ENCODE peak calls at places on chromosomes 1 and 21, in eight cellular contexts. One of them, this sample, is unnamed.

GRCh38 chr1:45585496-45586075 is 1.7 kb downstream of the NASP start:
- DNase-seq in naive thymus-derived CD4-positive, alpha-beta T cell: no peak
- DNase-seq in hepatocyte: no peak
- DNase-seq in cardiac muscle cell: no peak
- DNase-seq in AG04450: no peak
- DNase-seq in small intestine: no peak
- DNase-seq in body of pancreas: no peak
- DNase-seq in right cardiac atrium: no peak
- DNase-seq in this sample: no peak

GRCh38 chr1:205187420-205187819 is 24.1 kb downstream of the DSTYK start:
- DNase-seq in small intestine: no peak
- DNase-seq in AG04450: no peak
- DNase-seq in naive thymus-derived CD4-positive, alpha-beta T cell: no peak
- DNase-seq in right cardiac atrium: no peak
- DNase-seq in hepatocyte: no peak
- DNase-seq in cardiac muscle cell: no peak
- DNase-seq in body of pancreas: no peak
- DNase-seq in this sample: no peak

GRCh38 chr1:47432071-47433036 is 5.5 kb upstream of the FOXD2 start:
- DNase-seq in body of pancreas: peak; percentile 84
- DNase-seq in AG04450: no peak
- DNase-seq in cardiac muscle cell: peak; percentile 94
- DNase-seq in small intestine: peak; percentile 56
- DNase-seq in right cardiac atrium: peak; percentile 86
- DNase-seq in hepatocyte: peak; percentile 93
- DNase-seq in naive thymus-derived CD4-positive, alpha-beta T cell: peak; percentile 68
- DNase-seq in this sample: no peak

GRCh38 chr1:3195480-3195815 is 126.4 kb downstream of the PRDM16 start:
- DNase-seq in naive thymus-derived CD4-positive, alpha-beta T cell: no peak
- DNase-seq in hepatocyte: no peak
- DNase-seq in body of pancreas: no peak
- DNase-seq in AG04450: no peak
- DNase-seq in right cardiac atrium: no peak
- DNase-seq in small intestine: no peak
- DNase-seq in cardiac muscle cell: no peak
- DNase-seq in this sample: no peak

GRCh38 chr1:224503161-224504118 is 68.8 kb upstream of the WDR26 start:
- DNase-seq in cardiac muscle cell: peak; percentile 73
- DNase-seq in small intestine: peak; percentile 88
- DNase-seq in right cardiac atrium: peak; percentile 98
- DNase-seq in naive thymus-derived CD4-positive, alpha-beta T cell: no peak
- DNase-seq in AG04450: peak; percentile 52
- DNase-seq in body of pancreas: peak; percentile 98
- DNase-seq in hepatocyte: peak; percentile 83
- DNase-seq in this sample: peak; percentile 97

GRCh38 chr1:225603538-225604354 is 49.2 kb downstream of the ENAH start:
- DNase-seq in naive thymus-derived CD4-positive, alpha-beta T cell: no peak
- DNase-seq in AG04450: no peak
- DNase-seq in cardiac muscle cell: no peak
- DNase-seq in right cardiac atrium: no peak
- DNase-seq in small intestine: no peak
- DNase-seq in hepatocyte: no peak
- DNase-seq in body of pancreas: no peak
- DNase-seq in this sample: peak; percentile 64

GRCh38 chr21:41751621-41752020 is 15.2 kb downstream of the RIPK4 start:
- DNase-seq in right cardiac atrium: no peak
- DNase-seq in naive thymus-derived CD4-positive, alpha-beta T cell: no peak
- DNase-seq in AG04450: no peak
- DNase-seq in small intestine: peak; percentile 64
- DNase-seq in body of pancreas: peak; percentile 35
- DNase-seq in hepatocyte: peak; percentile 63
- DNase-seq in cardiac muscle cell: no peak
- DNase-seq in this sample: no peak

GRCh38 chr1:62784509-62785365 is 805 bp downstream of the ATG4C start:
- DNase-seq in AG04450: no peak
- DNase-seq in naive thymus-derived CD4-positive, alpha-beta T cell: no peak
- DNase-seq in right cardiac atrium: no peak
- DNase-seq in small intestine: peak; percentile 2
- DNase-seq in cardiac muscle cell: no peak
- DNase-seq in hepatocyte: no peak
- DNase-seq in body of pancreas: no peak
- DNase-seq in this sample: no peak

GRCh38 chr21:42546433-42546832 is 32.8 kb downstream of the SLC37A1 start:
- DNase-seq in hepatocyte: no peak
- DNase-seq in body of pancreas: no peak
- DNase-seq in cardiac muscle cell: no peak
- DNase-seq in right cardiac atrium: no peak
- DNase-seq in small intestine: no peak
- DNase-seq in naive thymus-derived CD4-positive, alpha-beta T cell: no peak
- DNase-seq in AG04450: no peak
- DNase-seq in this sample: no peak

GRCh38 chr1:214566158-214567104 is 15.0 kb upstream of the PTPN14 start:
- DNase-seq in right cardiac atrium: no peak
- DNase-seq in cardiac muscle cell: no peak
- DNase-seq in AG04450: no peak
- DNase-seq in hepatocyte: no peak
- DNase-seq in body of pancreas: no peak
- DNase-seq in naive thymus-derived CD4-positive, alpha-beta T cell: no peak
- DNase-seq in small intestine: no peak
- DNase-seq in this sample: peak; percentile 66

GRCh38 chr1:172322219-172323061 is 98.0 kb upstream of the C1orf105 start:
- DNase-seq in body of pancreas: peak; percentile 60
- DNase-seq in naive thymus-derived CD4-positive, alpha-beta T cell: no peak
- DNase-seq in hepatocyte: peak; percentile 56
- DNase-seq in cardiac muscle cell: no peak
- DNase-seq in AG04450: no peak
- DNase-seq in small intestine: no peak
- DNase-seq in right cardiac atrium: peak; percentile 58
- DNase-seq in this sample: peak; percentile 71

GRCh38 chr1:24126023-24126671 is 14.2 kb upstream of the MYOM3 start:
- DNase-seq in body of pancreas: no peak
- DNase-seq in cardiac muscle cell: no peak
- DNase-seq in AG04450: no peak
- DNase-seq in right cardiac atrium: no peak
- DNase-seq in small intestine: no peak
- DNase-seq in naive thymus-derived CD4-positive, alpha-beta T cell: no peak
- DNase-seq in hepatocyte: no peak
- DNase-seq in this sample: no peak

GRCh38 chr1:149846600-149847466 is 52.5 kb upstream of the BOLA1 start:
- DNase-seq in cardiac muscle cell: no peak
- DNase-seq in small intestine: no peak
- DNase-seq in naive thymus-derived CD4-positive, alpha-beta T cell: no peak
- DNase-seq in hepatocyte: no peak
- DNase-seq in AG04450: no peak
- DNase-seq in body of pancreas: no peak
- DNase-seq in right cardiac atrium: no peak
- DNase-seq in this sample: peak; percentile 1

GRCh38 chr1:149849947-149850360 is 49.4 kb upstream of the BOLA1 start:
- DNase-seq in body of pancreas: no peak
- DNase-seq in right cardiac atrium: no peak
- DNase-seq in naive thymus-derived CD4-positive, alpha-beta T cell: peak; percentile 34
- DNase-seq in small intestine: peak; percentile 27
- DNase-seq in hepatocyte: peak; percentile 7
- DNase-seq in AG04450: no peak
- DNase-seq in cardiac muscle cell: peak; percentile 1
- DNase-seq in this sample: no peak

GRCh38 chr1:149848340-149848771 is 51.0 kb upstream of the BOLA1 start:
- DNase-seq in naive thymus-derived CD4-positive, alpha-beta T cell: peak; percentile 0
- DNase-seq in body of pancreas: no peak
- DNase-seq in AG04450: no peak
- DNase-seq in right cardiac atrium: no peak
- DNase-seq in hepatocyte: peak; percentile 8
- DNase-seq in cardiac muscle cell: no peak
- DNase-seq in small intestine: peak; percentile 62
- DNase-seq in this sample: no peak

GRCh38 chr1:149849246-149849946 is 50.0 kb upstream of the BOLA1 start:
- DNase-seq in naive thymus-derived CD4-positive, alpha-beta T cell: no peak
- DNase-seq in small intestine: peak; percentile 30
- DNase-seq in cardiac muscle cell: peak; percentile 0
- DNase-seq in body of pancreas: no peak
- DNase-seq in right cardiac atrium: no peak
- DNase-seq in hepatocyte: no peak
- DNase-seq in AG04450: no peak
- DNase-seq in this sample: no peak

GRCh38 chr1:149848811-149849210 is 50.6 kb upstream of the BOLA1 start:
- DNase-seq in hepatocyte: no peak
- DNase-seq in body of pancreas: no peak
- DNase-seq in small intestine: no peak
- DNase-seq in right cardiac atrium: no peak
- DNase-seq in cardiac muscle cell: peak; percentile 3
- DNase-seq in AG04450: no peak
- DNase-seq in naive thymus-derived CD4-positive, alpha-beta T cell: no peak
- DNase-seq in this sample: no peak
- H3K4me3 ChIP-seq in hepatocyte: peak overlapping the region; percentile 67
- H3K4me3 ChIP-seq in body of pancreas: no peak overlapping the region
- H3K4me3 ChIP-seq in small intestine: peak overlapping the region; percentile 65
- H3K4me3 ChIP-seq in right cardiac atrium: no peak overlapping the region
- H3K4me3 ChIP-seq in cardiac muscle cell: peak overlapping the region; percentile 46
- H3K4me3 ChIP-seq in AG04450: peak overlapping the region; percentile 71
- H3K4me3 ChIP-seq in naive thymus-derived CD4-positive, alpha-beta T cell: peak overlapping the region; percentile 66
- H3K4me3 ChIP-seq in this sample: no peak overlapping the region

GRCh38 chr1:37169743-37170275 is 135.5 kb upstream of the GRIK3 start:
- DNase-seq in hepatocyte: no peak
- DNase-seq in naive thymus-derived CD4-positive, alpha-beta T cell: no peak
- DNase-seq in body of pancreas: no peak
- DNase-seq in cardiac muscle cell: no peak
- DNase-seq in right cardiac atrium: no peak
- DNase-seq in AG04450: no peak
- DNase-seq in small intestine: no peak
- DNase-seq in this sample: no peak

GRCh38 chr1:37171651-37172050 is 137.3 kb upstream of the GRIK3 start:
- DNase-seq in cardiac muscle cell: no peak
- DNase-seq in naive thymus-derived CD4-positive, alpha-beta T cell: no peak
- DNase-seq in hepatocyte: no peak
- DNase-seq in right cardiac atrium: no peak
- DNase-seq in AG04450: no peak
- DNase-seq in small intestine: no peak
- DNase-seq in body of pancreas: no peak
- DNase-seq in this sample: no peak

GRCh38 chr1:37169241-37169640 is 134.9 kb upstream of the GRIK3 start:
- DNase-seq in cardiac muscle cell: no peak
- DNase-seq in hepatocyte: no peak
- DNase-seq in small intestine: no peak
- DNase-seq in naive thymus-derived CD4-positive, alpha-beta T cell: no peak
- DNase-seq in AG04450: no peak
- DNase-seq in body of pancreas: no peak
- DNase-seq in right cardiac atrium: no peak
- DNase-seq in this sample: no peak

GRCh38 chr1:37166005-37166404 is 131.7 kb upstream of the GRIK3 start:
- DNase-seq in cardiac muscle cell: no peak
- DNase-seq in right cardiac atrium: no peak
- DNase-seq in body of pancreas: no peak
- DNase-seq in naive thymus-derived CD4-positive, alpha-beta T cell: no peak
- DNase-seq in hepatocyte: no peak
- DNase-seq in small intestine: no peak
- DNase-seq in AG04450: no peak
- DNase-seq in this sample: no peak

DNA sequence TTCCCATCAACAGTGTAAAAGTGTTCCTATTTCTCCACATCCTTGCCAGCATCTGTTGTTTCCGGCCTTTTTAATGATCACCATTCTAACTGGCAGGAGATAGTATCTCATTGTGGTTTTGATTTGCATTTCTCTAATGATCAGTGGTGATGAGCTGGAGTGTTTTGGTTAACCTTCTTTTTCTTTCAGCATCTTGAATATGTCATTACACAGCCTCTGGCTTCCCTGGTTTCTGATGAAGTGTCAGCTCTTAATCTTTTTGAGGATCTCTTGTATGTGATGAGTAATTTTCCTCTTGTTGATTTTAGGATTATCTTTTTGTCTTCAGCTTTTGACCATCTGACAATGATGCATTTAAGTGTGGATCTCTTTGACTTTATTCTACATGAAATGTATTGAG is 133.2 kb upstream of the GRIK3 start:
- DNase-seq in body of pancreas: no peak
- DNase-seq in right cardiac atrium: no peak
- DNase-seq in small intestine: no peak
- DNase-seq in cardiac muscle cell: no peak
- DNase-seq in naive thymus-derived CD4-positive, alpha-beta T cell: no peak
- DNase-seq in AG04450: no peak
- DNase-seq in hepatocyte: no peak
- DNase-seq in this sample: no peak
- H3K9me3 ChIP-seq in body of pancreas: no peaks in the 10 kb centered on the region
- H3K9me3 ChIP-seq in right cardiac atrium: no peaks in the 10 kb centered on the region
- H3K9me3 ChIP-seq in small intestine: no peaks in the 10 kb centered on the region
- H3K9me3 ChIP-seq in cardiac muscle cell: no peaks in the 10 kb centered on the region
- H3K9me3 ChIP-seq in naive thymus-derived CD4-positive, alpha-beta T cell: no peaks in the 10 kb centered on the region
- H3K9me3 ChIP-seq in AG04450: no peaks in the 10 kb centered on the region
- H3K9me3 ChIP-seq in hepatocyte: no peaks in the 10 kb centered on the region
- H3K9me3 ChIP-seq in this sample: no peaks in the 10 kb centered on the region

DNA sequence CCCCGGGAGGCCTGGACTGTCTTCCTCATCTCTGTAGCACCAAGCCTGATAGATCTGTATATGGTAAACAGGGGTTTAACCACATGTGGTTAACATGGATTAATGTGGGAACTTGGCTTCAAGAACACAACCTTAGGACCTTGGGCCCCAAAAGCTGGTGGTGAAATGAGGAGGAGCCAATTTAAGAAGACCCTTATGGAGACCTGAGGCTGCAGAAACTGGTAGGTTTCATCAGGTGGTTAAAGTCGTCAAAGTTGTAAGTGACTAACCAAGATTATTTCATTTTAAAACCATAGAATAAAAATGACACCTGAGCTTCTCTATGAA is 14.0 kb downstream of the THEMIS2 start:
- DNase-seq in cardiac muscle cell: no peak
- DNase-seq in small intestine: no peak
- DNase-seq in AG04450: no peak
- DNase-seq in naive thymus-derived CD4-positive, alpha-beta T cell: no peak
- DNase-seq in body of pancreas: no peak
- DNase-seq in right cardiac atrium: no peak
- DNase-seq in hepatocyte: no peak
- DNase-seq in this sample: no peak
- H3K4me3 ChIP-seq in cardiac muscle cell: no peak overlapping the region
- H3K4me3 ChIP-seq in small intestine: no peak overlapping the region
- H3K4me3 ChIP-seq in AG04450: no peak overlapping the region
- H3K4me3 ChIP-seq in naive thymus-derived CD4-positive, alpha-beta T cell: peak overlapping the region; percentile 23
- H3K4me3 ChIP-seq in body of pancreas: no peak overlapping the region
- H3K4me3 ChIP-seq in right cardiac atrium: no peak overlapping the region
- H3K4me3 ChIP-seq in hepatocyte: no peak overlapping the region
- H3K4me3 ChIP-seq in this sample: no peak overlapping the region

DNA sequence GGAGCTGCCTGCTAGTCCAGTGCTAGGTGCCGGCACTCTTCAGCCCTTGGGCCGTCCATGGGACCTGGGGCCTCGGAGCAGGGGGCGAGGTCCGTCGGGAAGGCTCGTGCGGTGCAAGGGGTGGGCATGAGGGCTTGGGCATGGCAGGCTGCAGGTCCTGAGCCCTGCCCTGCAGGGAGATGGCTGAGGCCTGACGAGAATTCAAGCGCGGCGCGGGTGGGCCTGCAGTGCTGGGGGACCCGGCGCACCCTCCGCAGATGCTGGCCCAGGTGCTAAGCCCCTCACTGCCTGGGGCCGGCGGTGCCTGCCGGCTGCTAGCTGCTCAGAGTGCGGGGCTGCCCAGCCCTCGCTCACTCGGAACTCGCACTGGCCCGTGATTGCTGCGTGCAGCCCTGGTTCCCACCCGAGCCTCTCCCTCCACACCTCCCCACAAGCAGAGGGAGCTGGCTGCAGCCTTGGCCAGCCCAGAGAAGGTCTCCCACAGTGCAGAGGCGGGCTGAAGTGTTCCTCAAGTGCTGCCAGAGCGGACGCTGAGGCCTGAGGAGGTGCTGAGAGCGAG is 467.0 kb downstream of the AGBL4 start:
- DNase-seq in right cardiac atrium: peak; percentile 45
- DNase-seq in AG04450: no peak
- DNase-seq in small intestine: no peak
- DNase-seq in cardiac muscle cell: no peak
- DNase-seq in naive thymus-derived CD4-positive, alpha-beta T cell: no peak
- DNase-seq in body of pancreas: no peak
- DNase-seq in hepatocyte: no peak
- DNase-seq in this sample: no peak
- H3K9me3 ChIP-seq in right cardiac atrium: no peaks in the 10 kb centered on the region
- H3K9me3 ChIP-seq in AG04450: peaks cover 33% of the 10 kb centered on the region
- H3K9me3 ChIP-seq in small intestine: peaks cover 2% of the 10 kb centered on the region
- H3K9me3 ChIP-seq in cardiac muscle cell: no peaks in the 10 kb centered on the region
- H3K9me3 ChIP-seq in naive thymus-derived CD4-positive, alpha-beta T cell: no peaks in the 10 kb centered on the region
- H3K9me3 ChIP-seq in body of pancreas: no peaks in the 10 kb centered on the region
- H3K9me3 ChIP-seq in hepatocyte: no peaks in the 10 kb centered on the region
- H3K9me3 ChIP-seq in this sample: no peaks in the 10 kb centered on the region

This sample was measured in SJCRH30.